ENCODE peak calls at places on chromosomes 11 and 22, in seven cellular contexts. B is right lobe of liver, E is H1, T is OCI-LY7, F is A549, N is colonic mucosa, Y is PC-3. C is an unnamed sample. For H3K4me1, the result is how much of the 10 kb centered on the place peaks cover.

GRCh38 chr11:117940736-117941135 is 11.5 kb upstream of the TMPRSS13 start:
- DNase-seq in B (no peak), E (peak), T (no peak), F (no peak), N (no peak), Y (no peak), C (no peak)

GRCh38 chr11:95680169-95680929 is 109.2 kb downstream of the FAM76B start:
- DNase-seq in B (no peak), E (no peak), T (no peak), F (peak), N (no peak), Y (peak), C (no peak)

GRCh38 chr22:45164217-45165123 is 745 bp downstream of the NUP50 start:
- DNase-seq in B (peak), E (peak), T (peak), F (no peak), N (peak), Y (no peak), C (peak)

GRCh38 chr11:84106560-84106959 is 820.4 kb upstream of the CCDC90B start:
- DNase-seq in B (no peak), E (no peak), T (no peak), F (no peak), N (no peak), Y (no peak), C (no peak)

GRCh38 chr22:25779426-25779825 is 37.4 kb downstream of the MYO18B start:
- DNase-seq in B (no peak), E (no peak), T (no peak), F (no peak), N (no peak), Y (no peak), C (no peak)

GRCh38 chr22:29883831-29884139 is 811 bp downstream of the MTMR3 start:
- DNase-seq in B (no peak), E (no peak), T (no peak), F (no peak), N (no peak), Y (no peak), C (no peak)

GRCh38 chr11:2214527-2215229 is 43.1 kb upstream of the TH start:
- DNase-seq in B (peak), E (no peak), T (no peak), F (no peak), N (peak), Y (no peak), C (peak)

GRCh38 chr22:30354644-30355043 is 2.0 kb downstream of the SF3A1 start:
- DNase-seq in B (no peak), E (no peak), T (no peak), F (no peak), N (no peak), Y (no peak), C (no peak)

GRCh38 chr11:20355221-20356219 is 8.0 kb upstream of the HTATIP2 start:
- DNase-seq in B (no peak), E (no peak), T (peak), F (peak), N (peak), Y (peak), C (no peak)

GRCh38 chr22:36069368-36069767 is 40.7 kb upstream of the RBFOX2 start:
- DNase-seq in B (no peak), E (no peak), T (no peak), F (no peak), N (no peak), Y (no peak), C (no peak)

GRCh38 chr11:118105657-118106305 is 19.0 kb upstream of the SMIM35 start:
- DNase-seq in B (no peak), E (no peak), T (no peak), F (no peak), N (no peak), Y (no peak), C (no peak)

GRCh38 chr11:47948137-47948536 is 32.2 kb upstream of the PTPRJ start:
- DNase-seq in B (no peak), E (no peak), T (no peak), F (peak), N (no peak), Y (no peak), C (no peak)

DNA sequence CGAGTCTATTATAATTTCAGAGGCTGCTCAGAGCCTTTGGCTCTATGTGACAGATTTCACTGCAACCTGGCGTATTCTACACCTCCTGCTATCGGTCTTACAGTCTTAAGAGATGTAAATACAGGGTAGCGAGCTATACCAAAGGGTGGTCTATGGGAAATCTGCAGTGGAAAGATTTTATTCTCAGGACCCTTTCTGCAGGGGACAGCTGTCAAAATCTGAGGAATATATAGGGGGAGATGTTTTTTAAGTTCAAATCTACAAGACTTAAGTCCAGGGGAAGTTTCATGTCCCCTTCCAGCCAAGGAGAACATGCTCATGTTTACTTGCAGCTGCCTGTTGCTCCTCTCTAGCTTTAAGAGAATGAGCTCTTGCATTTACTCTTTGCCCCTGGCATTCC is 62.7 kb downstream of the MICAL2 start:
- DNase-seq in B (no peak), E (no peak), T (no peak), F (no peak), N (no peak), Y (no peak), C (no peak)
- H3K4me1 ChIP-seq in B (under half), E (under half), T (under half), F (half or more), N (under half), Y (half or more), C (under half)

DNA sequence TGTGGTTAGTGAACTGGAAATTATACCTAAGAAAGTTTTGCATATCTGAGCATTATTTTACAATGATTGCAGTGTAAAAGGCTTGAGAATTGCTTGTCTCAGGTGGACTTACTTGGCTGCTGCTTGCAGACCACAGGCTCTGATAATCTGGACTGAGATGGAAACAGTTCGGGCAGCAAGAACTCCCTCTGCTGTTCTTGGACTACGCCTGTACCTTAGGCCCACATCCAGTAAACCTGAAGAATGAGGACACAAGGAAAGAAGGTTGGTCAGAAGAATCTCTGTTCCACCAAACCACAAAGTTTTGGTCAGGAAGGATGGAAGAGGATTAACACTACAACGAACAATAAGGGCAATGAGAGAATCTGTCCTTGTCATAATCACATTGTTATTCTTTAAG is 80.1 kb downstream of the C2CD3 start:
- DNase-seq in B (no peak), E (no peak), T (peak), F (peak), N (no peak), Y (peak), C (no peak)
- TF ChIP-seq CTCF in B (peak), E (no peak), T (peak), F (peak), N (no peak), Y (peak), C (peak)

GRCh38 chr11:128716231-128716630 is 22.4 kb downstream of the FLI1 start:
- DNase-seq in B (no peak), E (no peak), T (no peak), F (no peak), N (no peak), Y (no peak), C (no peak)
- H3K27ac ChIP-seq in B (peak), E (no peak), T (peak), F (no peak), N (peak), Y (no peak), C (peak)

GRCh38 chr11:14638561-14638960 is 5.0 kb upstream of the PDE3B start:
- DNase-seq in B (peak), E (no peak), T (no peak), F (no peak), N (no peak), Y (no peak), C (no peak)
- H3K4me1 ChIP-seq in B (under half), E (under half), T (under half), F (under half), N (under half), Y (under half), C (under half)

GRCh38 chr11:115357066-115357465 is 147.1 kb downstream of the CADM1 start:
- DNase-seq in B (no peak), E (no peak), T (no peak), F (no peak), N (no peak), Y (no peak), C (no peak)

GRCh38 chr11:115361025-115361424 is 143.2 kb downstream of the CADM1 start:
- DNase-seq in B (no peak), E (no peak), T (no peak), F (no peak), N (no peak), Y (no peak), C (no peak)

GRCh38 chr11:115362997-115363396 is 141.2 kb downstream of the CADM1 start:
- DNase-seq in B (no peak), E (no peak), T (peak), F (no peak), N (no peak), Y (no peak), C (no peak)

GRCh38 chr11:115363426-115363825 is 140.8 kb downstream of the CADM1 start:
- DNase-seq in B (no peak), E (no peak), T (no peak), F (no peak), N (no peak), Y (no peak), C (no peak)

DNA sequence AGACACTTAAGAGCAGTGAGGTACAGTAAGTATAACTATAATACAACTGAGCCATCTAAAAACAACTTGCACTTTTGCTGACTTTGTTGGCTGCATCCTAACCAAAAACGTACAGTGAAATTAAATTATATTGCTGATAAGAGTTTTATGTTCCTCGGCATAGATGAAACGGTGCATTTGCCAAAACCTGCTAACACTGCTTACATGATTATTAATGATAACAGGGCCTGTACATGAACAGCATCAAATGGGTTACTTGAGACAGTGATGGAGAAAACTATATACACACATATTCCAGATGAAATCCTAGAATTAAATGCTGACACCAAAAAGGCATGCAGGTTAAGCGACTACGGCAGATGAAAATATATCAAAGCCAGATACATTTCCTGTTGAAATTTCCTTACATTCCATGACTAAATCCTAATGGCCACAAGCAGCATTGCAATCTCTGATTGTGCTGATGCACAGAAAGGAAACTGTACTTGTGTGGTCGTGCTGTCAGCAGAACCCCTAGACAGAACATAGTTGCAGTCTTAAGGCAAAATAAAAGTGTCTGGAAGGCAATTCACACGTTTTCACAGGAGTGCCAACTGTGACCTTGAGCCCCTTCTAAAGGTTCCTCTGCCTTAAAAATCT is 143.9 kb downstream of the CADM1 start:
- DNase-seq in B (no peak), E (no peak), T (no peak), F (no peak), N (no peak), Y (no peak), C (no peak)
- TF ChIP-seq CTCF in B (no peak), E (no peak), T (no peak), F (no peak), N (no peak), Y (no peak), C (no peak)

DNA sequence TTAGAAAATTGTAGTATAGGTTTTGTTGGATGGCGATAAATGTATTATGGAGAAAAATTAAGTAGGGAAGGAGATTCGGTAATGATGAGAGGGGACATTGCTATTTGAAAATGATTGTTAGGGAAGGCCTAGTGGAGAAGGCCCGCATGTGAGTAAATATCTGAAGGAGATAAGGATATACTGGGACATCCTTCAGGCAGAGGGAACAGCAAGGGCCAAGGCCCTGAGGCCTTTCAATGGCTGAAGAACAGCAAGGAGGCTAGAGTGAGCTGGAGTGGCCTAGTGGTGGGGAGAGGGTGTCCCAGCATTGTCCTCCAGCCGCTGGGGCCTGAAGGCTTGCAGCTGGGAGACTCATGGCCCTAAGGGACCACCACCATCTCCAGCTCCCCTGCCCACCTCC is 23.2 kb upstream of the ARRB1 start:
- DNase-seq in B (no peak), E (no peak), T (no peak), F (no peak), N (no peak), Y (no peak), C (no peak)
- H3K27ac ChIP-seq in B (no peak), E (no peak), T (no peak), F (peak), N (no peak), Y (no peak), C (no peak)

DNA sequence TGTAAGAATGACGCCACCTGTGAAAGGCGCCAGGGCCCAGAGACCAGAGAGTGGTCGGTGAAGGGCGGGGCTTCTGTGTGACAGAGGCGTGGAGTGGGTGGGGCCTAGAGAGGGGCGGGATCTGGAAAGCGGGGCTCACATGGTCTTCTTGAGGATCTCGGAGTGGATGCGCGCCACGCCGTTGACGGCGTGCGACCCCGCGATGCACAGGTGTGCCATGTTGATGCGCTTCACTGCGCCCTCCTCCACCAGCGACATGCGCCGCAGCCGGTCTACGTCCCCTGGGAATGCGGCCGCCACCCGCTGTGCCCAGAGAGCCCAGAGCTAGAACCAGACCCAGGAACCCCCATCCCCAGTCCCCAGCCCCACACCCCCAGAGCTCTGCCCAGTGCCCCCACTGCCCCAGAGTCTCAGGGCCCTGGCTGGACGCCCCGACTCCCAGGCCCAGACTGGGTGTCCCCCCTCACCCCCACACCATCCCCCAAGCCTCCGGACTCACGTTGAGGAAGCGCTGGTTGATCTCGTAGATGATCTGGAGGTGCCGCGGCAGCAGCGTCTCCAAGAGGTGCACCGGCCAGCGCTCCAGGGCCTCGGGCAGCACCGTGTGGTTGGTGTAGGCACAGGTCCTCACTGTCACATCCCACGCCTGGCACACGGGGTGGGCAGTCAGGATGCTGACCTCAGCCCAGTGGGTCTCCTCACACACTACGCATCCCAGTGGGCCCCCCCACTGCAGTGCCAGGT is 6.2 kb downstream of the PYGM start:
- DNase-seq in B (no peak), E (no peak), T (no peak), F (no peak), N (no peak), Y (no peak), C (peak)
- H3K4me1 ChIP-seq in B (under half), E (under half), T (under half), F (under half), N (under half), Y (under half), C (under half)

DNA sequence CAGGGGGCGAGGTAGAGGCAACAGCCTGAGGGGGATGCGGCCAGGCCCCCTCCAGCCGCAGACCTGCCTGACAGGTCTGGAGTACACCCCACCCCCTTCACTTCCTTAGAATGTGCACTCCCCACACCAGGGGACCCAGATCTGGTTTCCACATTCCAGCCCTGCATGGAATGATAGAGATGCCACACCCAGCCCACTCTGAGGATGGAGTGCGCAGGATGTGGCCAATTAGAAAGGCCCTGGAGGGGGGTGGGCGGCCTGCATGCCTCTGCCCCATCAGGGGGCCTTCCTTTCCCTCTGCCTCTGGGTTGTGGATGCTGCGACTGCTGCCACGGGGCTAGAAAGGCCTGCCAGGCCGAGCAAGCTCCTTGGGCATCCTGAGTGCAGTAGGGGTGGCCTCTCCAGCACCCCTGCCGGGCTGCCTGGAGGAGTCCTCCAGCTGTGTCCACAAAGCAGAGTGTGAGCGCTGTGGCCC is 28.2 kb upstream of the MGAT3 start:
- DNase-seq in B (no peak), E (peak), T (no peak), F (no peak), N (no peak), Y (no peak), C (no peak)
- TF ChIP-seq CTCF in B (no peak), E (no peak), T (no peak), F (no peak), N (no peak), Y (no peak), C (no peak)

DNA sequence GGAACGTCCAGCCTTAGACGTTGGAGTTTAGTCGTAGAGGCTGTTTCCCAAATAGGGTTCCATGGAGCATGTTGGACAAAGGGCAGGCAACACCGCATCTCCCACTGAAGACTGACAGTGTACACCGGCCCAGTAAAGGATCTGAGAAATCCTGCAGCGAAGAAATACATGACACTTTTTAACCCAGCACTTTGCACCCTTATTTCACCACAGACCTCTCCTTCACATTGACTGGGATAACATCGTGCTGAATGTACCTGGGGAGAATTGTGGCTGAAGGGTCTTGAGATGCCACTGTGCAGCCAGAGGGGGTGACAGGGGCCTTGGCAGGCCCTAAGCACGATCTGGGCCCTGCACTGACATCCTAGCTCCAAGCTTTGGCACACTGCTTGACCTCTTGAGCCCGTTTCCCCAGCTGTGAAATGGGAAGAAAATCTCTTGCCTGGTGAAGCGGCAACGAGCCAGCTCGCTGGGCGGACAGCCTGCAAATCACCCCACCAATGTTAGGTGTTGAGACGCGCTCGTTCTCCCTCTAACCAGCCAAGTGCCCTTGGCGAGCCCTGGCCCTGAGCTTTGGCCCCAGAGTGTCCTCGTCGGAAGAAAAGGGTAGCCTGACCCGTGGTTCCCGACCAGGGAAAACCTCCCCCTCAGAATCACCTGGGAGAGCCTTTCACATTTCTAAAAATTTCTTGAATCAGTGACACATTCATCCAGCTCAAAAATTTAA is 13.4 kb downstream of the CD5 start:
- DNase-seq in B (peak), E (no peak), T (no peak), F (no peak), N (no peak), Y (no peak), C (no peak)
- H3K27ac ChIP-seq in B (no peak), E (no peak), T (no peak), F (no peak), N (no peak), Y (no peak), C (no peak)

C was measured in Peyer's patch.